ENCODE peak calls at places on chromosomes 12 and 14, in ten cellular contexts. H is RCC 7860; B is mammary epithelial cell; Z is left ventricle myocardium inferior; F is NCI-H1092; G is CD4-positive, alpha-beta T cell; U is LHCN-M2; N is activated CD4-positive, alpha-beta T cell treated with anti-CD3 and anti-CD28 coated beads, Interleukin-2, amount 50 U/mL, for 4 hours; X is kidney; C is T follicular helper cell. Y is an unnamed sample.

GRCh38 chr12:9335867-9336266 is 127.7 kb upstream of the PZP start:
- DNase-seq in H (no peak), F (no peak), Z (no peak), N (no peak), X (no peak), C (no peak), U (no peak), G (no peak), B (no peak), Y (no peak)

GRCh38 chr12:22101749-22102243 is 55.8 kb downstream of the CMAS start:
- DNase-seq in B (peak), N (peak), H (peak), G (no peak), X (no peak), Z (no peak), F (no peak), U (peak), C (no peak), Y (no peak)

GRCh38 chr12:105492591-105492990 is 162.1 kb downstream of the C12orf75 start:
- DNase-seq in H (no peak), Z (no peak), F (no peak), X (no peak), C (no peak), U (no peak), G (no peak), N (no peak), B (no peak), Y (no peak)

GRCh38 chr12:119659289-119659897 is 8.5 kb upstream of the PRKAB1 start:
- DNase-seq in F (no peak), N (peak), U (no peak), Z (no peak), H (no peak), C (peak), X (no peak), G (peak), B (peak), Y (peak)

GRCh38 chr12:12872139-12872933 is 19.0 kb upstream of the GPRC5A start:
- DNase-seq in N (no peak), C (no peak), H (peak), X (no peak), F (no peak), G (no peak), U (peak), B (peak), Z (no peak), Y (no peak)

GRCh38 chr12:45687081-45688015 is 42.2 kb upstream of the ARID2 start:
- DNase-seq in F (no peak), C (no peak), X (no peak), H (no peak), N (no peak), U (no peak), B (no peak), G (no peak), Z (no peak), Y (no peak)

GRCh38 chr12:70609739-70610491 is 27.3 kb downstream of the PTPRB start:
- DNase-seq in C (no peak), Z (peak), G (no peak), H (no peak), N (no peak), B (peak), X (peak), U (peak), F (no peak), Y (no peak)

GRCh38 chr12:95124106-95124505 is 50.7 kb upstream of the NR2C1 start:
- DNase-seq in B (no peak), Z (no peak), N (no peak), X (no peak), U (no peak), C (no peak), H (no peak), F (no peak), G (no peak), Y (no peak)

GRCh38 chr12:76220980-76221379 is 127.2 kb downstream of the BBS10 start:
- DNase-seq in N (no peak), G (no peak), H (no peak), C (no peak), X (no peak), Z (no peak), U (no peak), F (no peak), B (no peak), Y (no peak)

GRCh38 chr12:114152066-114152465 is 185.9 kb upstream of the RBM19 start:
- DNase-seq in H (no peak), U (no peak), N (no peak), X (no peak), B (no peak), C (no peak), G (no peak), Z (no peak), F (no peak), Y (no peak)

GRCh38 chr14:85532570-85532969 is 2.6 kb downstream of the FLRT2 start:
- DNase-seq in Z (no peak), C (no peak), N (no peak), F (no peak), B (no peak), G (no peak), H (no peak), X (no peak), U (no peak), Y (no peak)

GRCh38 chr14:20219033-20219432 is 4.5 kb upstream of the OR11H6 start:
- DNase-seq in H (no peak), X (no peak), U (peak), B (no peak), F (no peak), G (no peak), N (no peak), C (no peak), Z (no peak), Y (no peak)

GRCh38 chr14:81533536-81534343 is at the start of gene SEL1L:
- DNase-seq in H (peak), U (peak), C (peak), X (peak), N (peak), Z (peak), F (peak), B (peak), G (peak), Y (peak)

GRCh38 chr14:55609681-55610080 is 29.7 kb downstream of the KTN1 start:
- DNase-seq in H (no peak), X (no peak), C (no peak), U (peak), Z (no peak), G (no peak), B (no peak), F (no peak), N (no peak), Y (no peak)

GRCh38 chr14:55333785-55334485 is 62.7 kb downstream of the FBXO34 start:
- DNase-seq in B (peak), Z (no peak), F (no peak), X (no peak), H (no peak), C (no peak), G (no peak), U (no peak), N (no peak), Y (no peak)

GRCh38 chr12:110073049-110073831 is 24.9 kb upstream of the C12orf76 start:
- DNase-seq in Z (peak), H (no peak), X (peak), C (no peak), G (peak), B (peak), F (peak), N (peak), U (peak), Y (peak)

GRCh38 chr12:7295529-7295928 is 8.3 kb upstream of the ACSM4 start:
- DNase-seq in G (no peak), N (no peak), F (no peak), X (no peak), H (no peak), C (no peak), U (no peak), B (no peak), Z (no peak), Y (no peak)

GRCh38 chr12:111037047-111037446 is 116.7 kb upstream of the MYL2 start:
- DNase-seq in H (no peak), G (no peak), Z (no peak), X (peak), U (no peak), F (no peak), N (no peak), C (no peak), B (no peak), Y (no peak)

GRCh38 chr14:99277534-99277933 is 5.5 kb upstream of the BCL11B start:
- DNase-seq in U (no peak), F (no peak), C (no peak), H (no peak), B (no peak), G (no peak), X (no peak), N (no peak), Z (no peak), Y (no peak)

GRCh38 chr12:132460571-132460970 is 29.4 kb upstream of the FBRSL1 start:
- DNase-seq in G (no peak), H (no peak), B (no peak), Z (no peak), C (no peak), F (no peak), N (no peak), X (peak), U (no peak), Y (no peak)

GRCh38 chr14:45085004-45085403 is 1.1 kb downstream of the PRPF39 start:
- DNase-seq in N (no peak), H (no peak), G (no peak), B (peak), X (no peak), C (no peak), U (peak), F (no peak), Z (no peak), Y (no peak)